ENCODE peak calls at places on chromosome 10, in four cellular contexts. One of them, this sample, is unnamed.

GRCh38 chr10:26738354-26738753 is 40.9 kb downstream of the PDSS1 start:
- DNase-seq in GM12878: no peak
- DNase-seq in HepG2: peak; percentile 12
- DNase-seq in H1: no peak
- DNase-seq in this sample: no peak

GRCh38 chr10:11051001-11051324 is 33.3 kb downstream of the CELF2 start:
- DNase-seq in H1: no peak
- DNase-seq in HepG2: no peak
- DNase-seq in GM12878: no peak
- DNase-seq in this sample: no peak

GRCh38 chr10:110709964-110710587 is 65.9 kb downstream of the RBM20 start:
- DNase-seq in H1: no peak
- DNase-seq in HepG2: no peak
- DNase-seq in GM12878: no peak
- DNase-seq in this sample: no peak

GRCh38 chr10:28241766-28242399 is 61.0 kb downstream of the MPP7 start:
- DNase-seq in GM12878: peak; percentile 2
- DNase-seq in HepG2: peak; percentile 53
- DNase-seq in H1: no peak
- DNase-seq in this sample: peak; percentile 40

GRCh38 chr10:79495306-79495705 is 17.0 kb upstream of the EIF5AL1 start:
- DNase-seq in HepG2: no peak
- DNase-seq in H1: no peak
- DNase-seq in GM12878: no peak
- DNase-seq in this sample: no peak

GRCh38 chr10:109773818-109774440 is 149.4 kb downstream of the XPNPEP1 start:
- DNase-seq in HepG2: peak; percentile 26
- DNase-seq in GM12878: no peak
- DNase-seq in H1: no peak
- DNase-seq in this sample: peak; percentile 30

GRCh38 chr10:62492012-62492869 is 118.1 kb downstream of the ZNF365 start:
- DNase-seq in HepG2: peak; percentile 16
- DNase-seq in GM12878: peak; percentile 25
- DNase-seq in H1: no peak
- DNase-seq in this sample: no peak

GRCh38 chr10:124589491-124590006 is 127.9 kb downstream of the LHPP start:
- DNase-seq in HepG2: peak; percentile 76
- DNase-seq in GM12878: no peak
- DNase-seq in H1: no peak
- DNase-seq in this sample: no peak

GRCh38 chr10:44935201-44935960 is 24.2 kb upstream of the RASSF4 start:
- DNase-seq in HepG2: peak; percentile 94
- DNase-seq in GM12878: no peak
- DNase-seq in H1: no peak
- DNase-seq in this sample: no peak

GRCh38 chr10:12010353-12010752 is 32.3 kb downstream of the UPF2 start:
- DNase-seq in HepG2: no peak
- DNase-seq in H1: no peak
- DNase-seq in GM12878: no peak
- DNase-seq in this sample: no peak

GRCh38 chr10:102460836-102461186 is 9.5 kb upstream of the C10orf95 start:
- DNase-seq in HepG2: no peak
- DNase-seq in H1: no peak
- DNase-seq in GM12878: no peak
- DNase-seq in this sample: no peak

GRCh38 chr10:61078542-61078941 is 134.6 kb upstream of the RHOBTB1 start:
- DNase-seq in HepG2: no peak
- DNase-seq in GM12878: no peak
- DNase-seq in H1: no peak
- DNase-seq in this sample: no peak

GRCh38 chr10:104445359-104445758 is 91.7 kb downstream of the CFAP58 start:
- DNase-seq in GM12878: no peak
- DNase-seq in HepG2: no peak
- DNase-seq in H1: no peak
- DNase-seq in this sample: no peak

GRCh38 chr10:129047001-129047400 is 420.0 kb upstream of the MGMT start:
- DNase-seq in HepG2: no peak
- DNase-seq in GM12878: no peak
- DNase-seq in H1: no peak
- DNase-seq in this sample: no peak

GRCh38 chr10:50990568-50991495 is 83.5 kb upstream of the PRKG1 start:
- DNase-seq in H1: no peak
- DNase-seq in GM12878: no peak
- DNase-seq in HepG2: no peak
- DNase-seq in this sample: peak; percentile 72
- TF ChIP-seq RFX5 in H1: no peak
- TF ChIP-seq RFX5 in GM12878: no peak
- TF ChIP-seq RFX5 in HepG2: no peak
- TF ChIP-seq RFX5 in this sample: no peak

GRCh38 chr10:113992601-113993011 is 51.1 kb upstream of the ADRB1 start:
- DNase-seq in H1: no peak
- DNase-seq in GM12878: no peak
- DNase-seq in HepG2: no peak
- DNase-seq in this sample: no peak
- TF ChIP-seq TCF12 in H1: no peak
- TF ChIP-seq TCF12 in GM12878: no peak
- TF ChIP-seq TCF12 in HepG2: no peak
- TF ChIP-seq TCF12 in this sample: no peak

GRCh38 chr10:99785646-99786045 is 3.2 kb downstream of the ABCC2 start:
- DNase-seq in HepG2: no peak
- DNase-seq in H1: peak; percentile 3
- DNase-seq in GM12878: no peak
- DNase-seq in this sample: no peak

GRCh38 chr10:99791831-99792230 is 9.4 kb downstream of the ABCC2 start:
- DNase-seq in HepG2: no peak
- DNase-seq in GM12878: no peak
- DNase-seq in H1: no peak
- DNase-seq in this sample: no peak

GRCh38 chr10:99787782-99788181 is 5.3 kb downstream of the ABCC2 start:
- DNase-seq in GM12878: no peak
- DNase-seq in H1: no peak
- DNase-seq in HepG2: no peak
- DNase-seq in this sample: no peak

GRCh38 chr10:99787303-99787702 is 4.9 kb downstream of the ABCC2 start:
- DNase-seq in H1: no peak
- DNase-seq in HepG2: no peak
- DNase-seq in GM12878: no peak
- DNase-seq in this sample: no peak

GRCh38 chr10:99788598-99789259 is 6.3 kb downstream of the ABCC2 start:
- DNase-seq in GM12878: no peak
- DNase-seq in HepG2: no peak
- DNase-seq in H1: no peak
- DNase-seq in this sample: no peak
- H3K9ac ChIP-seq in GM12878: no peak overlapping the region
- H3K9ac ChIP-seq in HepG2: peak overlapping the region; percentile 34
- H3K9ac ChIP-seq in H1: no peak overlapping the region
- H3K9ac ChIP-seq in this sample: no peak overlapping the region

GRCh38 chr10:34759837-34760215 is 55.3 kb downstream of the PARD3 start:
- DNase-seq in GM12878: no peak
- DNase-seq in HepG2: no peak
- DNase-seq in H1: no peak
- DNase-seq in this sample: no peak
- TF ChIP-seq RFX5 in GM12878: no peak
- TF ChIP-seq RFX5 in HepG2: no peak
- TF ChIP-seq RFX5 in H1: no peak
- TF ChIP-seq RFX5 in this sample: no peak

GRCh38 chr10:46538155-46538554 is 18.3 kb downstream of the GPRIN2 start:
- DNase-seq in H1: no peak
- DNase-seq in GM12878: no peak
- DNase-seq in HepG2: no peak
- DNase-seq in this sample: no peak

GRCh38 chr10:46538723-46539426 is 17.6 kb downstream of the GPRIN2 start:
- DNase-seq in HepG2: no peak
- DNase-seq in GM12878: no peak
- DNase-seq in H1: no peak
- DNase-seq in this sample: no peak

GRCh38 chr10:46540412-46541016 is 15.9 kb downstream of the GPRIN2 start:
- DNase-seq in HepG2: no peak
- DNase-seq in H1: no peak
- DNase-seq in GM12878: no peak
- DNase-seq in this sample: no peak

GRCh38 chr10:46541017-46541661 is 15.3 kb downstream of the GPRIN2 start:
- DNase-seq in GM12878: no peak
- DNase-seq in HepG2: no peak
- DNase-seq in H1: no peak
- DNase-seq in this sample: peak; percentile 84

DNA sequence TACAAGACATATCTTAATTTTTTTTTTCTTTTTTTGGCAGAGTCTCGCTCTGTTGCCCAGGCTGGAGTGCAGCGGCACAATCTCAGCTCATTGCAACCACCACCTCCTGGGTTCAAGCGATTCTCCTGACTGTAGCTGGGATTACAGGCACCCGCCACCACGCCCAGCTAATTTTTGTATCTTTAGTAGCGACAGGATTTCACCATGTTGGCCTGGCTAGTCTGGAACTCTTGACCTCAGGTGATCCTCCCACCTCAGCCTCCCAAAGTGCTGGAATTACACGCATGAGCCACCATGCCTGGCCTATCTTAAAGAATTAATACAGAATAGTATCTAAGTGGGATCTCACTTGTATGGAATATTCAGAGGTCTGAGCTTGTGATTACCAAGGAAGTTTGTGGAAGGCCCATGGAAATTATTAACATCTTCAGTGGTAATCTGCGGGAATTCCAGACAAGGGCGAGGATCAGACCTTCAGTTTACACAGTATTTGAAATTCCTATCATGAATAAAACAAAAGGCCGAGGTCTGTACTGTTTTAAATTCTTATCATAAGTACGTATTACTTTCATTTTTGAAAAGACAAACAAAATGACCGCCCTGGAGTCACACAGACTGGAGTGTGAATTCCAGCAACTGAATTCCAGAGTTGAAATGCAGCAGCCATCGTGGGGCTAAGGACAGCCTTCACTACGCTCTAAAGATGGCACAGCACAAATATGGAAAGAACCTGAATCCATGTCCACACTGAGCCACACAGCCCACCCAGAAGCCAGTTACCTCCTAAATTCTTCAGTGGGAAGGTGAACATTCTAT is 16.7 kb downstream of the GPRIN2 start:
- DNase-seq in HepG2: peak; percentile 86
- DNase-seq in GM12878: no peak
- DNase-seq in H1: no peak
- DNase-seq in this sample: no peak
- TF ChIP-seq TCF12 in HepG2: no peak
- TF ChIP-seq TCF12 in GM12878: no peak
- TF ChIP-seq TCF12 in H1: no peak
- TF ChIP-seq TCF12 in this sample: no peak

GRCh38 chr10:68096913-68097509 is 12.3 kb upstream of the MYPN start:
- DNase-seq in GM12878: no peak
- DNase-seq in HepG2: no peak
- DNase-seq in H1: peak; percentile 50
- DNase-seq in this sample: no peak
- H3K9ac ChIP-seq in GM12878: no peak overlapping the region
- H3K9ac ChIP-seq in HepG2: no peak overlapping the region
- H3K9ac ChIP-seq in H1: no peak overlapping the region
- H3K9ac ChIP-seq in this sample: no peak overlapping the region

This sample was measured in SK-N-SH.